ENCODE peak calls at places on chromosomes 12 and 14, in five cellular contexts. E, X, S, U and T are unnamed samples.
A peak's percentile ranks its signal among the peaks of the same experiment; 100 is the strongest.

GRCh38 chr14:75232597-75232996 is 46.0 kb upstream of the FOS start:
- DNase-seq in X (no peak), S (peak; percentile 18), U (no peak), E (no peak), T (no peak)

GRCh38 chr12:77251799-77252198 is 186.4 kb upstream of the E2F7 start:
- DNase-seq in E (no peak), S (no peak), U (no peak), X (no peak), T (no peak)

GRCh38 chr12:111180830-111181726 is 187.8 kb downstream of the PHETA1 start:
- DNase-seq in X (peak; percentile 53), S (no peak), E (no peak), U (no peak), T (no peak)

GRCh38 chr12:65630555-65630954 is 193.7 kb upstream of the HMGA2 start:
- DNase-seq in U (no peak), X (no peak), S (no peak), E (no peak), T (no peak)

GRCh38 chr12:58247633-58248032 is 306.3 kb downstream of the ATP23 start:
- DNase-seq in E (no peak), U (no peak), S (no peak), X (no peak), T (no peak)

GRCh38 chr12:27309293-27309994 is 23.2 kb upstream of the BMAL2 start:
- DNase-seq in U (no peak), X (no peak), E (no peak), S (no peak), T (no peak)

GRCh38 chr14:22691171-22691570 is 47.0 kb upstream of the OR6J1 start:
- DNase-seq in E (peak; percentile 64), U (no peak), X (no peak), S (no peak), T (no peak)

GRCh38 chr12:14845350-14845750 is 2.0 kb upstream of the ART4 start:
- DNase-seq in X (peak; percentile 50), E (peak; percentile 44), U (no peak), S (peak; percentile 4), T (peak; percentile 10)

GRCh38 chr12:53452159-53453077 is 516 bp downstream of the PCBP2 start:
- DNase-seq in E (peak; percentile 78), X (peak; percentile 86), S (peak; percentile 85), U (peak; percentile 75), T (peak; percentile 90)

GRCh38 chr12:510071-510825 is 50.5 kb downstream of the B4GALNT3 start:
- DNase-seq in E (peak; percentile 34), X (peak; percentile 66), S (no peak), U (no peak), T (no peak)

GRCh38 chr12:69658203-69658602 is 40.9 kb downstream of the BEST3 start:
- DNase-seq in E (no peak), X (no peak), U (no peak), S (no peak), T (no peak)

GRCh38 chr14:34714320-34715107 is at the start of gene CFL2:
- DNase-seq in U (peak; percentile 58), S (peak; percentile 33), E (peak; percentile 57), X (peak; percentile 79), T (peak; percentile 81)

GRCh38 chr12:123269980-123270379 is 1.7 kb downstream of the CDK2AP1 start:
- DNase-seq in S (no peak), E (no peak), U (no peak), X (no peak), T (no peak)